ENCODE peak calls at places on chromosomes 4 and X, in five cellular contexts. One of them, this sample, is unnamed.

GRCh38 chr4:95531141-95531540 is 17.6 kb downstream of the UNC5C start:
- DNase-seq in fibroblast of the aortic adventitia: no peak
- DNase-seq in breast epithelium: no peak
- DNase-seq in kidney: no peak
- DNase-seq in lower leg skin: no peak
- DNase-seq in this sample: no peak

GRCh38 chr4:173177232-173177631 is 8.6 kb downstream of the GALNT7 start:
- DNase-seq in fibroblast of the aortic adventitia: no peak
- DNase-seq in breast epithelium: no peak
- DNase-seq in kidney: no peak
- DNase-seq in lower leg skin: no peak
- DNase-seq in this sample: no peak

GRCh38 chrX:123648028-123648810 is 84.6 kb downstream of the THOC2 start:
- DNase-seq in fibroblast of the aortic adventitia: peak
- DNase-seq in breast epithelium: no peak
- DNase-seq in kidney: peak
- DNase-seq in lower leg skin: no peak
- DNase-seq in this sample: no peak

GRCh38 chr4:113733685-113734084 is 27.9 kb downstream of the CAMK2D start:
- DNase-seq in fibroblast of the aortic adventitia: no peak
- DNase-seq in breast epithelium: no peak
- DNase-seq in kidney: no peak
- DNase-seq in lower leg skin: no peak
- DNase-seq in this sample: no peak

GRCh38 chr4:140790765-140791164 is 34.6 kb upstream of the TBC1D9 start:
- DNase-seq in fibroblast of the aortic adventitia: peak
- DNase-seq in breast epithelium: no peak
- DNase-seq in kidney: no peak
- DNase-seq in lower leg skin: peak
- DNase-seq in this sample: peak

GRCh38 chr4:41839945-41840854 is 91.7 kb upstream of the PHOX2B start:
- DNase-seq in fibroblast of the aortic adventitia: no peak
- DNase-seq in breast epithelium: no peak
- DNase-seq in kidney: no peak
- DNase-seq in lower leg skin: no peak
- DNase-seq in this sample: no peak

GRCh38 chrX:31038585-31039326 is 33.1 kb downstream of the FTHL17 start:
- DNase-seq in fibroblast of the aortic adventitia: peak
- DNase-seq in breast epithelium: no peak
- DNase-seq in kidney: no peak
- DNase-seq in lower leg skin: peak
- DNase-seq in this sample: no peak

GRCh38 chrX:37995428-37995827 is 10.9 kb upstream of the SYTL5 start:
- DNase-seq in fibroblast of the aortic adventitia: no peak
- DNase-seq in breast epithelium: no peak
- DNase-seq in kidney: no peak
- DNase-seq in lower leg skin: no peak
- DNase-seq in this sample: no peak

GRCh38 chr4:182968917-182969650 is 51.9 kb upstream of the DCTD start:
- DNase-seq in fibroblast of the aortic adventitia: no peak
- DNase-seq in breast epithelium: no peak
- DNase-seq in kidney: no peak
- DNase-seq in lower leg skin: no peak
- DNase-seq in this sample: no peak

GRCh38 chr4:41359069-41359769 is 102.5 kb downstream of the UCHL1 start:
- DNase-seq in fibroblast of the aortic adventitia: no peak
- DNase-seq in breast epithelium: no peak
- DNase-seq in kidney: no peak
- DNase-seq in lower leg skin: no peak
- DNase-seq in this sample: no peak

GRCh38 chr4:27886075-27886474 is 1025.4 kb downstream of the STIM2 start:
- DNase-seq in fibroblast of the aortic adventitia: peak
- DNase-seq in breast epithelium: no peak
- DNase-seq in kidney: no peak
- DNase-seq in lower leg skin: no peak
- DNase-seq in this sample: no peak

GRCh38 chr4:20313237-20314030 is 61.7 kb downstream of the SLIT2 start:
- DNase-seq in fibroblast of the aortic adventitia: no peak
- DNase-seq in breast epithelium: no peak
- DNase-seq in kidney: no peak
- DNase-seq in lower leg skin: no peak
- DNase-seq in this sample: no peak

GRCh38 chrX:48598645-48599044 is 1.4 kb downstream of the WDR13 start:
- DNase-seq in fibroblast of the aortic adventitia: no peak
- DNase-seq in breast epithelium: no peak
- DNase-seq in kidney: peak
- DNase-seq in lower leg skin: no peak
- DNase-seq in this sample: no peak

GRCh38 chr4:186942745-186943606 is 219.3 kb upstream of the FAT1 start:
- DNase-seq in fibroblast of the aortic adventitia: no peak
- DNase-seq in breast epithelium: no peak
- DNase-seq in kidney: peak
- DNase-seq in lower leg skin: no peak
- DNase-seq in this sample: no peak

GRCh38 chrX:21870494-21870893 is 14.7 kb downstream of the YY2 start:
- DNase-seq in fibroblast of the aortic adventitia: peak
- DNase-seq in breast epithelium: no peak
- DNase-seq in kidney: no peak
- DNase-seq in lower leg skin: no peak
- DNase-seq in this sample: no peak

GRCh38 chr4:187268940-187269339 is 545.3 kb upstream of the FAT1 start:
- DNase-seq in fibroblast of the aortic adventitia: no peak
- DNase-seq in breast epithelium: no peak
- DNase-seq in kidney: no peak
- DNase-seq in lower leg skin: no peak
- DNase-seq in this sample: no peak

GRCh38 chr4:150501019-150501727 is 80.8 kb upstream of the MAB21L2 start:
- DNase-seq in fibroblast of the aortic adventitia: peak
- DNase-seq in breast epithelium: no peak
- DNase-seq in kidney: no peak
- DNase-seq in lower leg skin: no peak
- DNase-seq in this sample: no peak

GRCh38 chrX:57871463-57871862 is 38.8 kb downstream of the ZXDA start:
- DNase-seq in fibroblast of the aortic adventitia: no peak
- DNase-seq in breast epithelium: no peak
- DNase-seq in kidney: no peak
- DNase-seq in lower leg skin: no peak
- DNase-seq in this sample: no peak

GRCh38 chr4:8438743-8439142 is 1.8 kb downstream of the ACOX3 start:
- DNase-seq in fibroblast of the aortic adventitia: no peak
- DNase-seq in breast epithelium: no peak
- DNase-seq in kidney: peak
- DNase-seq in lower leg skin: no peak
- DNase-seq in this sample: no peak

GRCh38 chr4:74503580-74503979 is 58.6 kb downstream of the AREG start:
- DNase-seq in fibroblast of the aortic adventitia: peak
- DNase-seq in breast epithelium: no peak
- DNase-seq in kidney: no peak
- DNase-seq in lower leg skin: no peak
- DNase-seq in this sample: no peak

GRCh38 chr4:107818301-107818910 is 6.3 kb upstream of the SGMS2 start:
- DNase-seq in fibroblast of the aortic adventitia: no peak
- DNase-seq in breast epithelium: no peak
- DNase-seq in kidney: no peak
- DNase-seq in lower leg skin: no peak
- DNase-seq in this sample: no peak

GRCh38 chr4:16659120-16659519 is 239.3 kb downstream of the LDB2 start:
- DNase-seq in fibroblast of the aortic adventitia: peak
- DNase-seq in breast epithelium: no peak
- DNase-seq in kidney: no peak
- DNase-seq in lower leg skin: no peak
- DNase-seq in this sample: no peak

GRCh38 chrX:2374086-2374485 is 126.7 kb downstream of the DHRSX start:
- DNase-seq in fibroblast of the aortic adventitia: peak
- DNase-seq in breast epithelium: no peak
- DNase-seq in kidney: no peak
- DNase-seq in lower leg skin: no peak
- DNase-seq in this sample: no peak

GRCh38 chrX:112043997-112044396 is 38.6 kb downstream of the TRPC5 start:
- DNase-seq in fibroblast of the aortic adventitia: no peak
- DNase-seq in breast epithelium: no peak
- DNase-seq in kidney: no peak
- DNase-seq in lower leg skin: no peak
- DNase-seq in this sample: no peak
- TF ChIP-seq CTCF in fibroblast of the aortic adventitia: no peak
- TF ChIP-seq CTCF in breast epithelium: no peak
- TF ChIP-seq CTCF in kidney: no peak
- TF ChIP-seq CTCF in lower leg skin: no peak
- TF ChIP-seq CTCF in this sample: peak

GRCh38 chrX:75076429-75076828 is 79.7 kb downstream of the ABCB7 start:
- DNase-seq in fibroblast of the aortic adventitia: no peak
- DNase-seq in breast epithelium: no peak
- DNase-seq in kidney: no peak
- DNase-seq in lower leg skin: no peak
- DNase-seq in this sample: no peak

GRCh38 chrX:75071334-75071733 is 84.7 kb downstream of the ABCB7 start:
- DNase-seq in fibroblast of the aortic adventitia: no peak
- DNase-seq in breast epithelium: no peak
- DNase-seq in kidney: no peak
- DNase-seq in lower leg skin: no peak
- DNase-seq in this sample: no peak

GRCh38 chrX:75074475-75074874 is 81.6 kb downstream of the ABCB7 start:
- DNase-seq in fibroblast of the aortic adventitia: no peak
- DNase-seq in breast epithelium: no peak
- DNase-seq in kidney: no peak
- DNase-seq in lower leg skin: no peak
- DNase-seq in this sample: no peak
- H3K4me3 ChIP-seq in fibroblast of the aortic adventitia: no peak
- H3K4me3 ChIP-seq in breast epithelium: no peak
- H3K4me3 ChIP-seq in kidney: no peak
- H3K4me3 ChIP-seq in lower leg skin: no peak
- H3K4me3 ChIP-seq in this sample: no peak

GRCh38 chr4:10192331-10192730 is 75.7 kb upstream of the WDR1 start:
- DNase-seq in fibroblast of the aortic adventitia: no peak
- DNase-seq in breast epithelium: no peak
- DNase-seq in kidney: no peak
- DNase-seq in lower leg skin: no peak
- DNase-seq in this sample: no peak
- TF ChIP-seq CTCF in fibroblast of the aortic adventitia: no peak
- TF ChIP-seq CTCF in breast epithelium: no peak
- TF ChIP-seq CTCF in kidney: no peak
- TF ChIP-seq CTCF in lower leg skin: no peak
- TF ChIP-seq CTCF in this sample: no peak

DNA sequence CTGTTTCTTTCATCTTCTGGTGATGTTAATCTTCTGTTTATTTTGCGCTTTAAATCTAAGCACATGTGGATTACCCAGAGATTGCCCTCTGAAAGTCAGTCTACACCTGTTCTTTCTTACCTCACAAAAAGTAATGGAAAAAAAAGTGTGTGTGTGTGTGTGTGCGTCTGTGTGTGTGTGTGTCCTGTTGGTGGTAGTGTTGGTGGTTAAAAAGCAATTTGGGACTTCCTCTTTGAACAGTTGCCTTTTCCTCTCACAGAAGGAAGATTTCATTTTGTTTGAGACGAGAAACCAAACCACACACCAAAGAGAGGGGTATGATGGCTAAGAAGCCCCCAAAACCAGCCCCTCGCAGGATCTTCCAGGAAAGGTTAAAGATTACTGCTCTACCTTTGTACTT is at the start of gene STAP1:
- DNase-seq in fibroblast of the aortic adventitia: no peak
- DNase-seq in breast epithelium: no peak
- DNase-seq in kidney: no peak
- DNase-seq in lower leg skin: no peak
- DNase-seq in this sample: peak
- H3K4me3 ChIP-seq in fibroblast of the aortic adventitia: no peak
- H3K4me3 ChIP-seq in breast epithelium: no peak
- H3K4me3 ChIP-seq in kidney: no peak
- H3K4me3 ChIP-seq in lower leg skin: no peak
- H3K4me3 ChIP-seq in this sample: peak

DNA sequence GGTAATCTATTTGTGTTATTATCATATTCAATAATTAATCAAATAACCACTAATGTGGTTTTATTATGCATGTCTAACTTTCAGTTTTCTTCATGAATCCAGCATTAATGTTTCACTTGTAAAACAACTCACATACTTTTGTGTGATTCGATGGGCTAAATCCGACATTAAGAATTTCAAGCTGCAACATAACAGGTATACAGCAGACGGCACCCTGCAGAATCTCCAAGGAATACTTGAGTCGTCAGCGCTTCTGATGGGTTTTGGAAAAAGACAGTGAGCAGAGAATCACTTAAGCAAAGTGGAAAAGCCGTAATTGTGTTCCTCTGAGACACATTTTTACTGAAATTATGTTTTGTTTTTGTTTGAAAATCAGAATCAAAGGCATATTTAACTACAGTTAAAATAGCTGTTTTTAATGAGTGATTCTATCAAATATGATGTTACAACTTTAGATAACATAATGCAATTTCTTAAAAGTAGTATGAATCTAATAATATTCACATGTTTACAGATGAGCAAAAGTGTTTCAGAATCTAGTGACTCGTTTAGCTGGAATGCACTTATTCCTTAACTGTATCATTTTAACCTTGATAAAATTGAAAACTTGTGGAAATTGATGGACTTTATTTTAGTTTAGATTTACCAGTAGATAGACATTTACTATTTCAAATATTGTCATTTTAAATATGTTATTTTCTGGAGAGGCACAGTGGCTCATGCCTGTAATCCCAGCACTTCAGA is 514.8 kb downstream of the CCSER1 start:
- DNase-seq in fibroblast of the aortic adventitia: no peak
- DNase-seq in breast epithelium: no peak
- DNase-seq in kidney: no peak
- DNase-seq in lower leg skin: no peak
- DNase-seq in this sample: no peak
- TF ChIP-seq CTCF in fibroblast of the aortic adventitia: no peak
- TF ChIP-seq CTCF in breast epithelium: no peak
- TF ChIP-seq CTCF in kidney: no peak
- TF ChIP-seq CTCF in lower leg skin: no peak
- TF ChIP-seq CTCF in this sample: no peak

DNA sequence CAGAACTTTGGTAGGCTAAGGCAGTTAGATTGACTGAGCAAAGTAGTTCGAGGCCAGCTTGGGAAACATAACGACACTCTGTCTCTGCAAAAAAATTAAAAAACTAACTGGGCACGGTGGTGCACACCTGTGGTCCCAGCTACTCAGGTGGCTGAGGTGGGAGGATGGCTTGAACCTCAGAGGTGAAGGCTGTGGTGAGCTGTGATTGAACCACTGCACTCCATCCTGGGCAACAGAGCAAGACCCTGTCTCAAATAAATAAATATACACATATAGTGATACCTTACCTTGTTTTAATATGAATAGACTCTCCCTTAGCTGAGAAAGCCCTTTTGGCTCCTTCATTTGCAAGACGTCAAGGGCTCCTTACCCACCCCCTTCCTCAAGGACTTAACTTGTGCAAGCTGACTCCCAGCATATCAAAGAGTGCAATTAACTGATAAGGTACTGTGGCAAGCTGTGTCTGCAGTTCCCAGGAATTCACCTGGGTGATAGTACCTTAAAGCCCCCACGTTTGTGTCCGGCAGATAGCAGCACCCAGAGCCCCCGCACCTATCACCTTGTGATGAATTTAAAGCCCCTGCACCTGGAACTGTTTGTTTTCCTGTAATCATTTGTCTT is 655.6 kb upstream of the GALNTL6 start:
- DNase-seq in fibroblast of the aortic adventitia: no peak
- DNase-seq in breast epithelium: no peak
- DNase-seq in kidney: no peak
- DNase-seq in lower leg skin: no peak
- DNase-seq in this sample: no peak
- H3K4me3 ChIP-seq in fibroblast of the aortic adventitia: no peak
- H3K4me3 ChIP-seq in breast epithelium: no peak
- H3K4me3 ChIP-seq in kidney: no peak
- H3K4me3 ChIP-seq in lower leg skin: no peak
- H3K4me3 ChIP-seq in this sample: no peak

This sample was measured in GM12864.